ENCODE peak calls at places on chromosome 12, in four cellular contexts. One of them, this sample, is unnamed.

GRCh38 chr12:69688496-69689427 is 10.3 kb downstream of the BEST3 start:
- DNase-seq in type B pancreatic cell: no peak
- DNase-seq in astrocyte of the cerebellum: peak; percentile 89
- DNase-seq in thyroid gland: no peak
- DNase-seq in this sample: no peak

GRCh38 chr12:109053382-109054123 is 1.2 kb downstream of the USP30 start:
- DNase-seq in type B pancreatic cell: no peak
- DNase-seq in astrocyte of the cerebellum: no peak
- DNase-seq in thyroid gland: no peak
- DNase-seq in this sample: no peak

GRCh38 chr12:8018666-8019581 is 13.6 kb upstream of the FOXJ2 start:
- DNase-seq in type B pancreatic cell: no peak
- DNase-seq in astrocyte of the cerebellum: no peak
- DNase-seq in thyroid gland: no peak
- DNase-seq in this sample: peak; percentile 28

GRCh38 chr12:51621155-51621922 is 30.3 kb downstream of the SCN8A start:
- DNase-seq in type B pancreatic cell: no peak
- DNase-seq in astrocyte of the cerebellum: no peak
- DNase-seq in thyroid gland: no peak
- DNase-seq in this sample: no peak

GRCh38 chr12:73225371-73225937 is 953.3 kb downstream of the TRHDE start:
- DNase-seq in type B pancreatic cell: no peak
- DNase-seq in astrocyte of the cerebellum: no peak
- DNase-seq in thyroid gland: no peak
- DNase-seq in this sample: no peak

GRCh38 chr12:119808441-119808840 is 68.7 kb downstream of the CIT start:
- DNase-seq in type B pancreatic cell: no peak
- DNase-seq in astrocyte of the cerebellum: no peak
- DNase-seq in thyroid gland: no peak
- DNase-seq in this sample: no peak

GRCh38 chr12:79662046-79662811 is 28.5 kb downstream of the PAWR start:
- DNase-seq in type B pancreatic cell: no peak
- DNase-seq in astrocyte of the cerebellum: no peak
- DNase-seq in thyroid gland: no peak
- DNase-seq in this sample: no peak

GRCh38 chr12:55698965-55699364 is 8.7 kb downstream of the ITGA7 start:
- DNase-seq in type B pancreatic cell: no peak
- DNase-seq in astrocyte of the cerebellum: no peak
- DNase-seq in thyroid gland: no peak
- DNase-seq in this sample: no peak

GRCh38 chr12:108649668-108650067 is 16.0 kb upstream of the SELPLG start:
- DNase-seq in type B pancreatic cell: no peak
- DNase-seq in astrocyte of the cerebellum: peak; percentile 91
- DNase-seq in thyroid gland: no peak
- DNase-seq in this sample: no peak

GRCh38 chr12:51320695-51321320 is 3.2 kb downstream of the BIN2 start:
- DNase-seq in type B pancreatic cell: no peak
- DNase-seq in astrocyte of the cerebellum: no peak
- DNase-seq in thyroid gland: no peak
- DNase-seq in this sample: no peak

GRCh38 chr12:2267624-2268477 is 215.1 kb downstream of the CACNA1C start:
- DNase-seq in type B pancreatic cell: no peak
- DNase-seq in astrocyte of the cerebellum: no peak
- DNase-seq in thyroid gland: no peak
- DNase-seq in this sample: no peak

GRCh38 chr12:32344047-32344446 is 55.3 kb upstream of the FGD4 start:
- DNase-seq in type B pancreatic cell: no peak
- DNase-seq in astrocyte of the cerebellum: no peak
- DNase-seq in thyroid gland: no peak
- DNase-seq in this sample: no peak

GRCh38 chr12:3542156-3542555 is 51.2 kb downstream of the PRMT8 start:
- DNase-seq in type B pancreatic cell: no peak
- DNase-seq in astrocyte of the cerebellum: no peak
- DNase-seq in thyroid gland: no peak
- DNase-seq in this sample: no peak

GRCh38 chr12:92560713-92561542 is 141.9 kb upstream of the PLEKHG7 start:
- DNase-seq in type B pancreatic cell: no peak
- DNase-seq in astrocyte of the cerebellum: no peak
- DNase-seq in thyroid gland: no peak
- DNase-seq in this sample: no peak

GRCh38 chr12:96889273-96889933 is 17.7 kb upstream of the NEDD1 start:
- DNase-seq in type B pancreatic cell: no peak
- DNase-seq in astrocyte of the cerebellum: peak; percentile 40
- DNase-seq in thyroid gland: no peak
- DNase-seq in this sample: no peak

GRCh38 chr12:109518820-109519665 is 41.6 kb downstream of the UBE3B start:
- DNase-seq in type B pancreatic cell: no peak
- DNase-seq in astrocyte of the cerebellum: peak; percentile 50
- DNase-seq in thyroid gland: peak; percentile 71
- DNase-seq in this sample: no peak

GRCh38 chr12:39440781-39441180 is 2.1 kb downstream of the KIF21A start:
- DNase-seq in type B pancreatic cell: no peak
- DNase-seq in astrocyte of the cerebellum: no peak
- DNase-seq in thyroid gland: no peak
- DNase-seq in this sample: no peak

GRCh38 chr12:80634903-80635302 is 72.5 kb upstream of the MYF6 start:
- DNase-seq in type B pancreatic cell: no peak
- DNase-seq in astrocyte of the cerebellum: no peak
- DNase-seq in thyroid gland: no peak
- DNase-seq in this sample: no peak

GRCh38 chr12:77685112-77685511 is 145.6 kb upstream of the NAV3 start:
- DNase-seq in type B pancreatic cell: no peak
- DNase-seq in astrocyte of the cerebellum: peak; percentile 80
- DNase-seq in thyroid gland: peak; percentile 58
- DNase-seq in this sample: no peak

GRCh38 chr12:77689510-77690086 is 141.1 kb upstream of the NAV3 start:
- DNase-seq in type B pancreatic cell: no peak
- DNase-seq in astrocyte of the cerebellum: no peak
- DNase-seq in thyroid gland: no peak
- DNase-seq in this sample: no peak

GRCh38 chr12:77687346-77687745 is 143.3 kb upstream of the NAV3 start:
- DNase-seq in type B pancreatic cell: no peak
- DNase-seq in astrocyte of the cerebellum: no peak
- DNase-seq in thyroid gland: no peak
- DNase-seq in this sample: no peak

GRCh38 chr12:77685906-77686305 is 144.8 kb upstream of the NAV3 start:
- DNase-seq in type B pancreatic cell: no peak
- DNase-seq in astrocyte of the cerebellum: no peak
- DNase-seq in thyroid gland: no peak
- DNase-seq in this sample: no peak

DNA sequence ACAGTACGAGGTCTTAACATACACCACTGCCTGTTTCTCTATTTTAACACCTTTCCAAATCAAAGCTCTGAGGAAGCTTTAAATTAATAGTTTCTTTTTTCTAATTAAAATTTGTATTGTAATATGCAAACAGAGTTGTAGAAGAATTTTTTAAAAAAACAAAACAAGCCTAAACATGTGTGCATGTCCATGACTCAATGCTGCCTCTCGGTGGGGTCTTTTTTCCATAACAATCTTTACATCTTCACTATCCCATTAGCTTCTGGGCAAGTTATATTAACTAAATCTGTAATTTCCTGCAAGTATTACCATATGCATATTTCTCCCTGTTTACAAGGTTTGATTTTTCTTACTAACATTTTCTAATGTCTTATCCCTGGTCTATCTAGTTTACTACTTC is 143.9 kb upstream of the NAV3 start:
- DNase-seq in type B pancreatic cell: no peak
- DNase-seq in astrocyte of the cerebellum: peak; percentile 24
- DNase-seq in thyroid gland: no peak
- DNase-seq in this sample: no peak
- TF ChIP-seq CTCF in type B pancreatic cell: peak; percentile 59
- TF ChIP-seq CTCF in astrocyte of the cerebellum: peak; percentile 43
- TF ChIP-seq CTCF in thyroid gland: no peak
- TF ChIP-seq CTCF in this sample: no peak

DNA sequence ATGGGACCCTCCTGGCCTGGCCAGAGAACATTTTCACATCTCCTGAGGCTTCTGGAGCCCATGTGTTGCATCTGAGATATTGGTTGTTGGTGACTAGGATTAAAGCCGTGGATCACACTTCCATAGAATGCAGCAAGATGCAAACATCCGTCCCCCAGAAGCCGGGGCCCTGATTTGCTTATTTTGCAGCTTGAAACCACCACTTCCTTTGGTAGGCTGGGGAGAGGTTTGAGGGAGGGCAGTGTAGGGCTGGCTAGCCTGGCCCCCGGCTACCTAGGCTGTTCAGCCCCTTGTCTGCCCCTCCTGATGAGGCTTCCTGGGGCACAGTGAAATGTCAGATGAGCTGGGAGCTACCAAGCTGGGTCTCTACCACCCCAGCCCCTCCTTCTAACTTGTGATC is 209.7 kb upstream of the PWP1 start:
- DNase-seq in type B pancreatic cell: no peak
- DNase-seq in astrocyte of the cerebellum: no peak
- DNase-seq in thyroid gland: no peak
- DNase-seq in this sample: no peak
- TF ChIP-seq CTCF in type B pancreatic cell: no peak
- TF ChIP-seq CTCF in astrocyte of the cerebellum: no peak
- TF ChIP-seq CTCF in thyroid gland: no peak
- TF ChIP-seq CTCF in this sample: no peak

GRCh38 chr12:113317122-113317521 is 17.8 kb downstream of the SLC8B1 start:
- DNase-seq in type B pancreatic cell: no peak
- DNase-seq in astrocyte of the cerebellum: no peak
- DNase-seq in thyroid gland: no peak
- DNase-seq in this sample: no peak

GRCh38 chr12:113316155-113316554 is 18.8 kb downstream of the SLC8B1 start:
- DNase-seq in type B pancreatic cell: no peak
- DNase-seq in astrocyte of the cerebellum: no peak
- DNase-seq in thyroid gland: no peak
- DNase-seq in this sample: no peak

GRCh38 chr12:113314121-113314529 is 20.8 kb downstream of the SLC8B1 start:
- DNase-seq in type B pancreatic cell: no peak
- DNase-seq in astrocyte of the cerebellum: no peak
- DNase-seq in thyroid gland: no peak
- DNase-seq in this sample: no peak

GRCh38 chr12:113318046-113318656 is 16.8 kb downstream of the SLC8B1 start:
- DNase-seq in type B pancreatic cell: no peak
- DNase-seq in astrocyte of the cerebellum: no peak
- DNase-seq in thyroid gland: no peak
- DNase-seq in this sample: no peak

GRCh38 chr12:113315358-113315757 is 19.6 kb downstream of the SLC8B1 start:
- DNase-seq in type B pancreatic cell: no peak
- DNase-seq in astrocyte of the cerebellum: no peak
- DNase-seq in thyroid gland: no peak
- DNase-seq in this sample: no peak
- TF ChIP-seq CTCF in type B pancreatic cell: no peak
- TF ChIP-seq CTCF in astrocyte of the cerebellum: no peak
- TF ChIP-seq CTCF in thyroid gland: no peak
- TF ChIP-seq CTCF in this sample: no peak

DNA sequence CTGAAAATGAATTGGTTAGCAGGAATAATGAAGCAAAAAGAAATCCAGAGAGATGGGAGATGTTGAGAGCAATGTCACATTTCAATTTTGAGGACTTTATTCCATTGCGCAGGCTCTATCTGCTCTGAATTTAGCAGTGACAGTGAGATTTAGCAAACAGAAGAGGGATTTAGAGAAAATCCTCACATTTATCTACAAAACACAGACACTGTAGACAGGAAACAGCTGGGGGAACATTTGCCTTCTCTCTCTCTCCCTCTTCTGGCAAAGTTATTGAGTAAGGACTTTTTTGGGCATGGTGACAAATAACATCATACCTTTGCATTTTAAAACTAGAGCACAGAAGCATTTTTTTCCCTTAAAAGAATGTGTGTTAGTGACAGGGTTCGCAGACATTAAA is at the start of gene IGF1:
- DNase-seq in type B pancreatic cell: no peak
- DNase-seq in astrocyte of the cerebellum: peak; percentile 6
- DNase-seq in thyroid gland: no peak
- DNase-seq in this sample: no peak
- TF ChIP-seq CTCF in type B pancreatic cell: no peak
- TF ChIP-seq CTCF in astrocyte of the cerebellum: peak; percentile 7
- TF ChIP-seq CTCF in thyroid gland: no peak
- TF ChIP-seq CTCF in this sample: no peak

GRCh38 chr12:85310456-85311076 is 30.5 kb downstream of the ALX1 start:
- DNase-seq in type B pancreatic cell: no peak
- DNase-seq in astrocyte of the cerebellum: peak; percentile 11
- DNase-seq in thyroid gland: no peak
- DNase-seq in this sample: no peak
- TF ChIP-seq CTCF in type B pancreatic cell: peak; percentile 76
- TF ChIP-seq CTCF in astrocyte of the cerebellum: peak; percentile 9
- TF ChIP-seq CTCF in thyroid gland: peak; percentile 32
- TF ChIP-seq CTCF in this sample: no peak

GRCh38 chr12:59087077-59087673 is 166.9 kb upstream of the LRIG3 start:
- DNase-seq in type B pancreatic cell: no peak
- DNase-seq in astrocyte of the cerebellum: peak; percentile 19
- DNase-seq in thyroid gland: peak; percentile 21
- DNase-seq in this sample: no peak
- TF ChIP-seq CTCF in type B pancreatic cell: peak; percentile 62
- TF ChIP-seq CTCF in astrocyte of the cerebellum: peak; percentile 71
- TF ChIP-seq CTCF in thyroid gland: peak; percentile 69
- TF ChIP-seq CTCF in this sample: no peak

DNA sequence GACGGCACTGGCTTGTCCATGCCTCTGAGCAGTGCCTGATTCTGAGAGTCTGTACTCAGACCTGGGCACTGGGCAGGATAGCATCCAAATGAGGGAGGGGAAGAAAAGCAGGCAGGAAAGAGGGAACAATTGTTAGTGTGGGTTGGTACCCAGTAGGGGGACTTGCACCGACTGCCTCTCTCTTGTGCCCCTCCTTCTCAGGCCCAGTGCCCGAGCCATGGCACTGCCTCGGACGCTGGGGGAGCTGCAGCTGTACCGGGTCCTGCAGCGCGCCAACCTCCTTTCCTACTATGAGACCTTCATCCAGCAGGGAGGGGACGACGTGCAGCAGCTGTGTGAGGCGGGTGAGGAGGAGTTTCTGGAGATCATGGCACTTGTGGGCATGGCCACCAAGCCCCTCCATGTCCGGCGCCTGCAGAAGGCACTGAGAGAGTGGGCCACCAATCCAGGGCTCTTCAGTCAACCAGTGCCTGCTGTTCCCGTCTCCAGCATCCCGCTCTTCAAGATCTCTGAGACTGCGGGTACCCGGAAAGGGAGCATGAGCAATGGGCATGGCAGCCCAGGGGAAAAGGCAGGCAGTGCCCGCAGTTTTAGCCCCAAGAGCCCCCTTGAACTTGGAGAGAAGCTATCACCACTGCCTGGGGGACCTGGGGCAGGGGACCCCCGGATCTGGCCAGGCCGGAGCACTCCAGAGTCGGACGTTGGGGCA is 2.2 kb downstream of the NAB2 start:
- DNase-seq in type B pancreatic cell: no peak
- DNase-seq in astrocyte of the cerebellum: no peak
- DNase-seq in thyroid gland: no peak
- DNase-seq in this sample: no peak
- TF ChIP-seq CTCF in type B pancreatic cell: no peak
- TF ChIP-seq CTCF in astrocyte of the cerebellum: peak; percentile 22
- TF ChIP-seq CTCF in thyroid gland: no peak
- TF ChIP-seq CTCF in this sample: no peak

GRCh38 chr12:6697584-6698351 is 2.8 kb downstream of the PIANP start:
- DNase-seq in type B pancreatic cell: no peak
- DNase-seq in astrocyte of the cerebellum: peak; percentile 13
- DNase-seq in thyroid gland: peak; percentile 28
- DNase-seq in this sample: no peak
- TF ChIP-seq CTCF in type B pancreatic cell: peak; percentile 74
- TF ChIP-seq CTCF in astrocyte of the cerebellum: peak; percentile 69
- TF ChIP-seq CTCF in thyroid gland: peak; percentile 20
- TF ChIP-seq CTCF in this sample: no peak

This sample was measured in activated B cell treated with CpG ODN at 0.5 μM for 24 hours.